ENCODE peak calls at places on chromosomes 2 and 18, in nine cellular contexts. U, I, Y, W, E, P, O, M and C are unnamed samples.

GRCh38 chr2:147945660-147946059 is 74.9 kb downstream of the ORC4 start:
- DNase-seq in E (peak), I (no peak), U (no peak), P (peak), W (no peak), M (no peak), O (no peak), Y (no peak), C (no peak)

GRCh38 chr18:12639990-12640880 is 17.7 kb downstream of the SPIRE1 start:
- DNase-seq in M (no peak), W (no peak), I (no peak), O (no peak), Y (no peak), E (peak), P (no peak), U (peak), C (no peak)

GRCh38 chr2:120586507-120587283 is 149.0 kb upstream of the GLI2 start:
- DNase-seq in O (no peak), E (no peak), U (no peak), I (no peak), Y (no peak), M (no peak), W (no peak), P (no peak), C (no peak)

GRCh38 chr18:79525556-79526467 is 130.1 kb downstream of the NFATC1 start:
- DNase-seq in M (no peak), I (no peak), Y (no peak), W (no peak), O (no peak), E (no peak), P (no peak), U (no peak), C (no peak)

GRCh38 chr18:23191952-23192662 is 56.8 kb downstream of the CABLES1 start:
- DNase-seq in I (peak), P (peak), O (no peak), U (peak), E (no peak), Y (no peak), W (no peak), M (no peak), C (no peak)

GRCh38 chr2:191180712-191181111 is 29.9 kb upstream of the STAT4 start:
- DNase-seq in M (no peak), U (peak), Y (no peak), W (no peak), P (no peak), E (peak), I (no peak), O (no peak), C (no peak)

GRCh38 chr18:22485808-22486244 is 68.1 kb upstream of the CTAGE1 start:
- DNase-seq in Y (no peak), W (no peak), U (peak), E (no peak), P (no peak), M (no peak), I (no peak), O (no peak), C (no peak)

GRCh38 chr2:102872388-102872787 is 110.6 kb downstream of the TMEM182 start:
- DNase-seq in I (no peak), E (no peak), O (no peak), W (no peak), P (no peak), U (no peak), Y (no peak), M (no peak), C (no peak)

GRCh38 chr2:66452917-66453316 is 18.0 kb downstream of the MEIS1 start:
- DNase-seq in E (no peak), P (no peak), Y (no peak), W (no peak), U (no peak), O (no peak), M (no peak), I (no peak), C (no peak)

GRCh38 chr2:27014771-27015433 is 17.9 kb upstream of the TMEM214 start:
- DNase-seq in O (no peak), E (no peak), M (no peak), Y (no peak), P (no peak), W (no peak), I (no peak), U (no peak), C (no peak)

GRCh38 chr18:46333371-46334199 is 229.4 kb downstream of the HAUS1 start:
- DNase-seq in I (no peak), W (peak), Y (no peak), M (peak), O (no peak), U (no peak), E (peak), P (peak), C (peak)

GRCh38 chr2:239116456-239117246 is 268.8 kb downstream of the TWIST2 start:
- DNase-seq in P (no peak), I (no peak), M (peak), E (no peak), U (peak), O (no peak), W (no peak), Y (no peak), C (no peak)